ENCODE peak calls at places on chromosomes 7 and 10, in five cellular contexts. One of them, this sample, is unnamed.

GRCh38 chr7:158120751-158121150 is 466.9 kb downstream of the PTPRN2 start:
- DNase-seq in K562: no peak
- DNase-seq in CD4-positive, alpha-beta T cell: no peak
- DNase-seq in lower leg skin: peak
- DNase-seq in WTC11: no peak
- DNase-seq in this sample: no peak

GRCh38 chr10:3652886-3653285 is 132.1 kb downstream of the KLF6 start:
- DNase-seq in K562: no peak
- DNase-seq in CD4-positive, alpha-beta T cell: no peak
- DNase-seq in lower leg skin: no peak
- DNase-seq in WTC11: no peak
- DNase-seq in this sample: no peak

GRCh38 chr10:68752711-68753110 is 31.7 kb downstream of the CCAR1 start:
- DNase-seq in K562: no peak
- DNase-seq in CD4-positive, alpha-beta T cell: no peak
- DNase-seq in lower leg skin: no peak
- DNase-seq in WTC11: no peak
- DNase-seq in this sample: no peak

GRCh38 chr10:1292611-1293021 is 236.4 kb downstream of the WDR37 start:
- DNase-seq in K562: no peak
- DNase-seq in CD4-positive, alpha-beta T cell: no peak
- DNase-seq in lower leg skin: peak
- DNase-seq in WTC11: no peak
- DNase-seq in this sample: peak

GRCh38 chr7:37352974-37353948 is 95.4 kb downstream of the ELMO1 start:
- DNase-seq in K562: peak
- DNase-seq in CD4-positive, alpha-beta T cell: peak
- DNase-seq in lower leg skin: no peak
- DNase-seq in WTC11: peak
- DNase-seq in this sample: peak

GRCh38 chr10:76869931-76870330 is 767.7 kb downstream of the KCNMA1 start:
- DNase-seq in K562: no peak
- DNase-seq in CD4-positive, alpha-beta T cell: no peak
- DNase-seq in lower leg skin: no peak
- DNase-seq in WTC11: no peak
- DNase-seq in this sample: no peak

GRCh38 chr10:29409241-29410051 is 120.6 kb downstream of the LYZL1 start:
- DNase-seq in K562: peak
- DNase-seq in CD4-positive, alpha-beta T cell: peak
- DNase-seq in lower leg skin: peak
- DNase-seq in WTC11: no peak
- DNase-seq in this sample: peak

GRCh38 chr10:62046522-62047239 is 145.2 kb downstream of the ARID5B start:
- DNase-seq in K562: no peak
- DNase-seq in CD4-positive, alpha-beta T cell: no peak
- DNase-seq in lower leg skin: no peak
- DNase-seq in WTC11: no peak
- DNase-seq in this sample: no peak

GRCh38 chr10:124975977-124976514 is 34.1 kb downstream of the ZRANB1 start:
- DNase-seq in K562: no peak
- DNase-seq in CD4-positive, alpha-beta T cell: no peak
- DNase-seq in lower leg skin: no peak
- DNase-seq in WTC11: no peak
- DNase-seq in this sample: no peak

GRCh38 chr7:96327429-96327828 is 5.5 kb upstream of the SLC25A13 start:
- DNase-seq in K562: no peak
- DNase-seq in CD4-positive, alpha-beta T cell: no peak
- DNase-seq in lower leg skin: no peak
- DNase-seq in WTC11: no peak
- DNase-seq in this sample: no peak

GRCh38 chr10:92354587-92354986 is 63.6 kb downstream of the MARCHF5 start:
- DNase-seq in K562: no peak
- DNase-seq in CD4-positive, alpha-beta T cell: no peak
- DNase-seq in lower leg skin: no peak
- DNase-seq in WTC11: no peak
- DNase-seq in this sample: peak

GRCh38 chr7:157547102-157547501 is 210.3 kb downstream of the DNAJB6 start:
- DNase-seq in K562: no peak
- DNase-seq in CD4-positive, alpha-beta T cell: no peak
- DNase-seq in lower leg skin: peak
- DNase-seq in WTC11: no peak
- DNase-seq in this sample: no peak

GRCh38 chr7:22896917-22897316 is 74.3 kb upstream of the TOMM7 start:
- DNase-seq in K562: no peak
- DNase-seq in CD4-positive, alpha-beta T cell: no peak
- DNase-seq in lower leg skin: no peak
- DNase-seq in WTC11: peak
- DNase-seq in this sample: peak

GRCh38 chr7:75961194-75961593 is 33.2 kb downstream of the TMEM120A start:
- DNase-seq in K562: no peak
- DNase-seq in CD4-positive, alpha-beta T cell: no peak
- DNase-seq in lower leg skin: no peak
- DNase-seq in WTC11: peak
- DNase-seq in this sample: peak

GRCh38 chr10:29120216-29120615 is 168.7 kb upstream of the LYZL1 start:
- DNase-seq in K562: no peak
- DNase-seq in CD4-positive, alpha-beta T cell: no peak
- DNase-seq in lower leg skin: no peak
- DNase-seq in WTC11: no peak
- DNase-seq in this sample: no peak

GRCh38 chr10:28939352-28940157 is 262.2 kb downstream of the BAMBI start:
- DNase-seq in K562: peak
- DNase-seq in CD4-positive, alpha-beta T cell: no peak
- DNase-seq in lower leg skin: no peak
- DNase-seq in WTC11: peak
- DNase-seq in this sample: peak

GRCh38 chr7:90178166-90178565 is 23.9 kb downstream of the STEAP1 start:
- DNase-seq in K562: no peak
- DNase-seq in CD4-positive, alpha-beta T cell: no peak
- DNase-seq in lower leg skin: no peak
- DNase-seq in WTC11: no peak
- DNase-seq in this sample: no peak

GRCh38 chr7:126700807-126701604 is 551.7 kb downstream of the GRM8 start:
- DNase-seq in K562: peak
- DNase-seq in CD4-positive, alpha-beta T cell: peak
- DNase-seq in lower leg skin: no peak
- DNase-seq in WTC11: peak
- DNase-seq in this sample: peak

GRCh38 chr10:108877130-108877529 is 1046.2 kb downstream of the XPNPEP1 start:
- DNase-seq in K562: no peak
- DNase-seq in CD4-positive, alpha-beta T cell: no peak
- DNase-seq in lower leg skin: no peak
- DNase-seq in WTC11: no peak
- DNase-seq in this sample: no peak

GRCh38 chr10:116866987-116867595 is 17.8 kb downstream of the ENO4 start:
- DNase-seq in K562: no peak
- DNase-seq in CD4-positive, alpha-beta T cell: no peak
- DNase-seq in lower leg skin: no peak
- DNase-seq in WTC11: no peak
- DNase-seq in this sample: no peak

GRCh38 chr10:99700649-99701048 is 31.3 kb downstream of the COX15 start:
- DNase-seq in K562: no peak
- DNase-seq in CD4-positive, alpha-beta T cell: no peak
- DNase-seq in lower leg skin: no peak
- DNase-seq in WTC11: no peak
- DNase-seq in this sample: no peak

GRCh38 chr7:7938471-7938870 is 30.1 kb upstream of the GLCCI1 start:
- DNase-seq in K562: no peak
- DNase-seq in CD4-positive, alpha-beta T cell: no peak
- DNase-seq in lower leg skin: no peak
- DNase-seq in WTC11: no peak
- DNase-seq in this sample: no peak

GRCh38 chr10:106402455-106402854 is 762.1 kb downstream of the SORCS1 start:
- DNase-seq in K562: no peak
- DNase-seq in CD4-positive, alpha-beta T cell: no peak
- DNase-seq in lower leg skin: no peak
- DNase-seq in WTC11: no peak
- DNase-seq in this sample: no peak

GRCh38 chr10:132698211-132698751 is 87.7 kb downstream of the NKX6-2 start:
- DNase-seq in K562: no peak
- DNase-seq in CD4-positive, alpha-beta T cell: no peak
- DNase-seq in lower leg skin: peak
- DNase-seq in WTC11: peak
- DNase-seq in this sample: no peak

GRCh38 chr7:84783161-84783803 is 403.6 kb downstream of the SEMA3D start:
- DNase-seq in K562: no peak
- DNase-seq in CD4-positive, alpha-beta T cell: no peak
- DNase-seq in lower leg skin: no peak
- DNase-seq in WTC11: no peak
- DNase-seq in this sample: peak

GRCh38 chr10:90047243-90047729 is 345.9 kb downstream of the KIF20B start:
- DNase-seq in K562: no peak
- DNase-seq in CD4-positive, alpha-beta T cell: no peak
- DNase-seq in lower leg skin: no peak
- DNase-seq in WTC11: no peak
- DNase-seq in this sample: no peak

GRCh38 chr7:124701955-124702354 is 63.6 kb downstream of the GPR37 start:
- DNase-seq in K562: no peak
- DNase-seq in CD4-positive, alpha-beta T cell: no peak
- DNase-seq in lower leg skin: no peak
- DNase-seq in WTC11: no peak
- DNase-seq in this sample: no peak

GRCh38 chr10:113133497-113133896 is 183.4 kb downstream of the TCF7L2 start:
- DNase-seq in K562: no peak
- DNase-seq in CD4-positive, alpha-beta T cell: no peak
- DNase-seq in lower leg skin: no peak
- DNase-seq in WTC11: no peak
- DNase-seq in this sample: no peak

GRCh38 chr10:13942030-13942429 is 355.3 kb downstream of the PRPF18 start:
- DNase-seq in K562: no peak
- DNase-seq in CD4-positive, alpha-beta T cell: no peak
- DNase-seq in lower leg skin: no peak
- DNase-seq in WTC11: no peak
- DNase-seq in this sample: no peak

GRCh38 chr10:123147635-123148413 is at the start of gene HMX2:
- DNase-seq in K562: peak
- DNase-seq in CD4-positive, alpha-beta T cell: peak
- DNase-seq in lower leg skin: no peak
- DNase-seq in WTC11: peak
- DNase-seq in this sample: peak

GRCh38 chr7:99554929-99555328 is 3.0 kb upstream of the FAM200A start:
- DNase-seq in K562: no peak
- DNase-seq in CD4-positive, alpha-beta T cell: no peak
- DNase-seq in lower leg skin: no peak
- DNase-seq in WTC11: no peak
- DNase-seq in this sample: no peak

GRCh38 chr10:101563497-101564040 is 24.5 kb downstream of the POLL start:
- DNase-seq in K562: no peak
- DNase-seq in CD4-positive, alpha-beta T cell: no peak
- DNase-seq in lower leg skin: peak
- DNase-seq in WTC11: no peak
- DNase-seq in this sample: no peak

GRCh38 chr7:3432916-3433315 is 131.9 kb downstream of the SDK1 start:
- DNase-seq in K562: no peak
- DNase-seq in CD4-positive, alpha-beta T cell: no peak
- DNase-seq in lower leg skin: no peak
- DNase-seq in WTC11: no peak
- DNase-seq in this sample: no peak

GRCh38 chr7:128021361-128021760 is 9.9 kb downstream of the LRRC4 start:
- DNase-seq in K562: no peak
- DNase-seq in CD4-positive, alpha-beta T cell: no peak
- DNase-seq in lower leg skin: no peak
- DNase-seq in WTC11: no peak
- DNase-seq in this sample: no peak

GRCh38 chr7:128017880-128018845 is 13.1 kb downstream of the LRRC4 start:
- DNase-seq in K562: no peak
- DNase-seq in CD4-positive, alpha-beta T cell: no peak
- DNase-seq in lower leg skin: no peak
- DNase-seq in WTC11: no peak
- DNase-seq in this sample: no peak

GRCh38 chr7:128019330-128019729 is 11.9 kb downstream of the LRRC4 start:
- DNase-seq in K562: no peak
- DNase-seq in CD4-positive, alpha-beta T cell: no peak
- DNase-seq in lower leg skin: no peak
- DNase-seq in WTC11: no peak
- DNase-seq in this sample: peak

GRCh38 chr7:128017460-128017859 is 13.8 kb downstream of the LRRC4 start:
- DNase-seq in K562: no peak
- DNase-seq in CD4-positive, alpha-beta T cell: no peak
- DNase-seq in lower leg skin: no peak
- DNase-seq in WTC11: no peak
- DNase-seq in this sample: peak

GRCh38 chr7:128020161-128020560 is 11.1 kb downstream of the LRRC4 start:
- DNase-seq in K562: peak
- DNase-seq in CD4-positive, alpha-beta T cell: no peak
- DNase-seq in lower leg skin: no peak
- DNase-seq in WTC11: peak
- DNase-seq in this sample: peak
- TF ChIP-seq CTCF in K562: peak
- TF ChIP-seq CTCF in CD4-positive, alpha-beta T cell: no peak
- TF ChIP-seq CTCF in lower leg skin: no peak
- TF ChIP-seq CTCF in WTC11: peak
- TF ChIP-seq CTCF in this sample: peak

GRCh38 chr7:129433823-129434171 is 435 bp upstream of the STRIP2 start:
- DNase-seq in K562: no peak
- DNase-seq in CD4-positive, alpha-beta T cell: no peak
- DNase-seq in lower leg skin: no peak
- DNase-seq in WTC11: peak
- DNase-seq in this sample: peak
- TF ChIP-seq CTCF in K562: no peak
- TF ChIP-seq CTCF in CD4-positive, alpha-beta T cell: peak
- TF ChIP-seq CTCF in lower leg skin: no peak
- TF ChIP-seq CTCF in WTC11: no peak
- TF ChIP-seq CTCF in this sample: peak

GRCh38 chr7:140297192-140297591 is 101.1 kb downstream of the SLC37A3 start:
- DNase-seq in K562: no peak
- DNase-seq in CD4-positive, alpha-beta T cell: no peak
- DNase-seq in lower leg skin: peak
- DNase-seq in WTC11: no peak
- DNase-seq in this sample: peak
- TF ChIP-seq CTCF in K562: peak
- TF ChIP-seq CTCF in CD4-positive, alpha-beta T cell: no peak
- TF ChIP-seq CTCF in lower leg skin: no peak
- TF ChIP-seq CTCF in WTC11: no peak
- TF ChIP-seq CTCF in this sample: peak

GRCh38 chr7:144454256-144455039 is 51.0 kb upstream of the NOBOX start:
- DNase-seq in K562: no peak
- DNase-seq in CD4-positive, alpha-beta T cell: no peak
- DNase-seq in lower leg skin: no peak
- DNase-seq in WTC11: no peak
- DNase-seq in this sample: peak
- TF ChIP-seq CTCF in K562: no peak
- TF ChIP-seq CTCF in CD4-positive, alpha-beta T cell: no peak
- TF ChIP-seq CTCF in lower leg skin: no peak
- TF ChIP-seq CTCF in WTC11: no peak
- TF ChIP-seq CTCF in this sample: peak

DNA sequence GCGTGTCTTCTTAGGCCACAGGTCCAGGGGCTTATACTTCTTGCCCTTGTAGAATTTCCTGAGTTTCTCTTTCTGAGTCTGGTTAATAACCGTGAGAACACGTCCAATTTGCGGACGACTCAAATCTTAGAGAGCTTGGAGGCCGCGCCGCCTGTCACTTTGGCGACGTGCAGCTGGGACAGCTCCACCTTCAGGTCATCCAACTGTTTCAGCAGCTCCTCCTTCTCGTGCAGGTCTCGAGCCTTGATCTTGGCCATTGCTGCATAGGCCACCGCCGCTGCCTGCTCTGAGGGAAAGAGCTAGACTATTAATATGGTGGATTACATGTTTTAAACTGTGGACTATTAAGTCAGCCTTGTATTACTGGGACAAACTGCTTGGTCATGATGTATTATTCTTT is 26.9 kb downstream of the EVX1 start:
- DNase-seq in K562: no peak
- DNase-seq in CD4-positive, alpha-beta T cell: no peak
- DNase-seq in lower leg skin: no peak
- DNase-seq in WTC11: peak
- DNase-seq in this sample: peak
- TF ChIP-seq CTCF in K562: peak
- TF ChIP-seq CTCF in CD4-positive, alpha-beta T cell: no peak
- TF ChIP-seq CTCF in lower leg skin: no peak
- TF ChIP-seq CTCF in WTC11: no peak
- TF ChIP-seq CTCF in this sample: peak

This sample was measured in GM23338.